ENCODE peak calls at places on chromosomes 12 and 14, in seven cellular contexts. Z, S, P, N, U, W and E are unnamed samples.

GRCh38 chr12:62263956-62264355 is 3.8 kb downstream of the USP15 start:
- DNase-seq in Z (no peak), S (no peak), P (no peak), N (no peak), U (no peak), W (no peak), E (no peak)

GRCh38 chr12:105820407-105821140 is 318.2 kb downstream of the NUAK1 start:
- DNase-seq in Z (no peak), S (peak), P (peak), N (peak), U (peak), W (no peak), E (no peak)

GRCh38 chr12:13190275-13190674 is 6.3 kb upstream of the EMP1 start:
- DNase-seq in Z (no peak), S (no peak), P (no peak), N (no peak), U (no peak), W (no peak), E (no peak)

GRCh38 chr12:89950421-89950820 is 241.8 kb upstream of the ATP2B1 start:
- DNase-seq in Z (no peak), S (no peak), P (no peak), N (no peak), U (no peak), W (no peak), E (no peak)

GRCh38 chr12:120101617-120102016 is 14.9 kb downstream of the RAB35 start:
- DNase-seq in Z (no peak), S (no peak), P (no peak), N (no peak), U (no peak), W (no peak), E (no peak)

GRCh38 chr14:61483477-61483876 is 162.1 kb downstream of the PRKCH start:
- DNase-seq in Z (no peak), S (no peak), P (no peak), N (no peak), U (no peak), W (no peak), E (no peak)

GRCh38 chr14:53331247-53331646 is 178.1 kb upstream of the DDHD1 start:
- DNase-seq in Z (no peak), S (no peak), P (no peak), N (no peak), U (peak), W (no peak), E (no peak)

GRCh38 chr12:42104784-42105183 is 39.9 kb downstream of the GXYLT1 start:
- DNase-seq in Z (no peak), S (no peak), P (no peak), N (no peak), U (no peak), W (no peak), E (no peak)

GRCh38 chr14:88266474-88266873 is 56.6 kb downstream of the KCNK10 start:
- DNase-seq in Z (no peak), S (no peak), P (no peak), N (no peak), U (no peak), W (no peak), E (no peak)

GRCh38 chr12:53985900-53986685 is 1.1 kb downstream of the HOXC10 start:
- DNase-seq in Z (peak), S (no peak), P (no peak), N (no peak), U (no peak), W (no peak), E (no peak)

GRCh38 chr12:107349008-107349747 is 255.8 kb upstream of the CRY1 start:
- DNase-seq in Z (peak), S (peak), P (peak), N (no peak), U (peak), W (no peak), E (no peak)

DNA sequence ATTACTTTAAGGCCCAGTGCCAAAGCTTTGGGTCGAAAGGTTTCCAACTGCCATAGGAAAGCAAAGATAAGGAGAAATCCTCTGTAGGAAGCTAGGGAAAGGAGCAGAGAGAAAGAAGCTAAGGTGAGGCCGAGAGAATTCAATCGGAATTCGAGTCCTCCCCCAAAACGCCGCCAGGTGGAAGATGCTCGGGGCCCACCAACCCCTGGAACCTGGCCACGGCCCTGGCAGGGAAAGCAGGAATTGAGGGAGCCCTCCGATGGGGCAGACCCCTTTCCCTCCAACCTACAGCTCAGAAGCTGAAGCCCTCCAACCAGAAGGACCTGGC is 498 bp downstream of the GMFB start:
- DNase-seq in Z (no peak), S (no peak), P (no peak), N (no peak), U (no peak), W (no peak), E (no peak)
- TF ChIP-seq CTCF in Z (peak), S (no peak), P (no peak), N (no peak), U (no peak), W (no peak), E (peak)

GRCh38 chr12:96401061-96401871 is 1.0 kb upstream of the CDK17 start:
- DNase-seq in Z (peak), S (peak), P (no peak), N (no peak), U (peak), W (no peak), E (no peak)
- TF ChIP-seq CTCF in Z (peak), S (peak), P (no peak), N (no peak), U (peak), W (no peak), E (no peak)

GRCh38 chr14:49767473-49768300 is at the start of gene KLHDC2:
- DNase-seq in Z (peak), S (peak), P (peak), N (peak), U (peak), W (peak), E (peak)
- TF ChIP-seq CTCF in Z (peak), S (peak), P (peak), N (no peak), U (peak), W (no peak), E (no peak)

GRCh38 chr12:27523642-27524488 is at the start of gene PPFIBP1:
- DNase-seq in Z (peak), S (peak), P (peak), N (peak), U (peak), W (peak), E (peak)
- TF ChIP-seq CTCF in Z (peak), S (no peak), P (no peak), N (no peak), U (peak), W (no peak), E (no peak)

GRCh38 chr14:30874120-30874998 is at the start of gene COCH:
- DNase-seq in Z (peak), S (peak), P (no peak), N (no peak), U (no peak), W (peak), E (peak)
- TF ChIP-seq CTCF in Z (peak), S (peak), P (peak), N (no peak), U (no peak), W (peak), E (peak)

GRCh38 chr12:98575013-98575412 is 18.5 kb upstream of the SLC25A3 start:
- DNase-seq in Z (no peak), S (no peak), P (no peak), N (no peak), U (no peak), W (no peak), E (no peak)

GRCh38 chr12:98574110-98574509 is 19.4 kb upstream of the SLC25A3 start:
- DNase-seq in Z (no peak), S (peak), P (no peak), N (no peak), U (peak), W (no peak), E (no peak)

DNA sequence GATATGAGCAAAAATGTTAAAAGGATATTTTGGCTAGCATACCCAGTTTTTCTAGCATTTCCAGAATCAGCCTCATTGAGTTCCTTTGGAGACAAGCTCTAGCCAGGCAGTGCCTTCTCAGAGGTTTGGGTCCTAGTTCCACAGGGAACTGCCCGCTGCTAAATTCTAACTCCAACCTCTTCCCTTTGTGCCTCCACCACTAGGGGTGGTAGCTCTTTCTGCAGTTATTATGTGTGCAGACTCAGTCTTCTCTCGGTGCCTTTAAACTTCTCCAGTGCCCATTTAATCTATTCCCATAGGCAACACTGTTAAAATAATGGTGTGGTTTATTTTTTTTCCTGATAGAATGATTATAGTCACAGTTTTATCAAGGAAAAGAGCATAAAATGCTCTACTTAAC is 21.5 kb upstream of the SLC25A3 start:
- DNase-seq in Z (no peak), S (no peak), P (no peak), N (no peak), U (no peak), W (no peak), E (no peak)
- TF ChIP-seq CTCF in Z (no peak), S (peak), P (no peak), N (no peak), U (no peak), W (no peak), E (no peak)